ENCODE peak calls at places on chromosomes 11 and 22, in seven cellular contexts. V is stimulated activated CD8-positive, alpha-beta memory T cell treated with anti-CD3 and anti-CD28 coated beads, Interleukin-15, amount 100 ng/mL, for 48 hours; K is naive thymus-derived CD8-positive, alpha-beta T cell; F is T-helper 9 cell; P is anterior cingulate cortex; U is A549; O is T-cell. E is an unnamed sample.

GRCh38 chr11:102109896-102110760 is at the start of gene YAP1:
- DNase-seq in K (peak; percentile 55), F (peak; percentile 50), V (peak; percentile 49), O (peak; percentile 36), U (peak; percentile 93), P (peak; percentile 62), E (peak; percentile 94)

GRCh38 chr22:28417426-28417825 is 262.2 kb downstream of the TTC28 start:
- DNase-seq in P (no peak), O (no peak), U (no peak), K (no peak), F (no peak), V (no peak), E (no peak)

GRCh38 chr22:40033586-40034380 is 39.0 kb downstream of the FAM83F start:
- DNase-seq in P (no peak), K (no peak), V (no peak), O (no peak), U (no peak), F (no peak), E (no peak)

GRCh38 chr22:31104869-31105268 is 2.5 kb downstream of the SELENOM start:
- DNase-seq in V (no peak), F (no peak), K (no peak), U (no peak), O (no peak), P (no peak), E (no peak)

GRCh38 chr11:1542267-1542666 is 29.8 kb downstream of the DUSP8 start:
- DNase-seq in U (no peak), O (no peak), F (no peak), V (no peak), K (no peak), P (no peak), E (no peak)

GRCh38 chr11:64620286-64620962 is 29.4 kb downstream of the SLC22A12 start:
- DNase-seq in F (no peak), V (no peak), P (no peak), U (no peak), O (no peak), K (no peak), E (no peak)

GRCh38 chr11:14179126-14179820 is 179.7 kb downstream of the RRAS2 start:
- DNase-seq in K (no peak), F (no peak), O (no peak), V (no peak), U (no peak), P (no peak), E (peak; percentile 8)

GRCh38 chr22:31126128-31126868 is 3.5 kb downstream of the INPP5J start:
- DNase-seq in K (no peak), F (no peak), V (no peak), P (no peak), U (no peak), O (no peak), E (no peak)

GRCh38 chr11:95364324-95365295 is 133.6 kb upstream of the SESN3 start:
- DNase-seq in O (no peak), U (peak; percentile 69), V (no peak), K (no peak), F (no peak), P (no peak), E (no peak)

GRCh38 chr22:40046126-40046525 is 51.4 kb downstream of the FAM83F start:
- DNase-seq in O (no peak), K (no peak), F (no peak), U (no peak), P (no peak), V (no peak), E (no peak)

E was measured in LHCN-M2.